ENCODE peak calls at places on chromosomes 11 and 22, in ten cellular contexts. Q, P, E, K, X, I, S, Z, T and D are unnamed samples.

GRCh38 chr22:30927806-30928205 is 40.8 kb downstream of the MORC2 start:
- DNase-seq in X (no peak), K (no peak), Z (no peak), E (no peak), Q (no peak), T (no peak), S (no peak), P (peak; percentile 55), I (no peak), D (no peak)

GRCh38 chr11:1234771-1235614 is 12.1 kb downstream of the MUC5B start:
- DNase-seq in Q (no peak), P (peak; percentile 48), K (no peak), T (no peak), Z (peak; percentile 51), I (no peak), S (no peak), X (peak; percentile 7), E (no peak), D (no peak)

GRCh38 chr11:24588075-24588474 is 91.2 kb downstream of the LUZP2 start:
- DNase-seq in Q (no peak), T (peak; percentile 38), E (no peak), I (peak; percentile 79), K (no peak), X (no peak), Z (no peak), S (no peak), P (no peak), D (no peak)

GRCh38 chr11:128388182-128388815 is 199.1 kb downstream of the ETS1 start:
- DNase-seq in Q (no peak), Z (no peak), K (no peak), S (no peak), I (no peak), X (peak; percentile 35), P (no peak), T (no peak), E (no peak), D (no peak)

GRCh38 chr11:105799728-105800462 is 190.0 kb downstream of the GRIA4 start:
- DNase-seq in P (no peak), X (no peak), S (no peak), Z (no peak), I (no peak), Q (no peak), K (no peak), T (no peak), E (no peak), D (no peak)

GRCh38 chr11:45025716-45026492 is 75.2 kb upstream of the TP53I11 start:
- DNase-seq in Q (no peak), I (peak; percentile 22), E (peak; percentile 62), Z (no peak), X (peak; percentile 27), P (peak; percentile 79), K (no peak), T (no peak), S (no peak), D (peak; percentile 44)

GRCh38 chr11:124894606-124895430 is 2.8 kb downstream of the ROBO4 start:
- DNase-seq in X (no peak), K (no peak), Z (no peak), S (no peak), T (no peak), E (no peak), I (no peak), P (peak; percentile 53), Q (no peak), D (no peak)

GRCh38 chr22:44261861-44262595 is 50.7 kb downstream of the SHISAL1 start:
- DNase-seq in X (no peak), S (no peak), Q (no peak), P (peak; percentile 49), K (peak; percentile 8), Z (peak; percentile 54), T (no peak), E (no peak), I (no peak), D (no peak)

GRCh38 chr11:22472306-22472705 is 134.1 kb downstream of the SLC17A6 start:
- DNase-seq in K (no peak), S (no peak), Z (no peak), X (no peak), E (no peak), T (no peak), P (no peak), Q (no peak), I (peak; percentile 9), D (no peak)

GRCh38 chr11:74427377-74427776 is 29.1 kb upstream of the PGM2L1 start:
- DNase-seq in T (no peak), Q (no peak), Z (no peak), K (no peak), E (no peak), S (no peak), I (peak; percentile 21), X (no peak), P (no peak), D (no peak)

GRCh38 chr22:48340727-48341709 is 1486.7 kb downstream of the BRD1 start:
- DNase-seq in E (no peak), P (no peak), K (no peak), X (no peak), Z (no peak), Q (no peak), S (no peak), T (no peak), I (no peak), D (no peak)

GRCh38 chr11:2077061-2077802 is 62.0 kb downstream of the IGF2 start:
- DNase-seq in E (no peak), S (peak; percentile 33), T (peak; percentile 53), Z (no peak), Q (no peak), I (peak; percentile 65), X (no peak), P (no peak), K (no peak), D (no peak)

GRCh38 chr11:8252388-8252787 is 11.3 kb downstream of the LMO1 start:
- DNase-seq in T (no peak), Q (no peak), Z (peak; percentile 27), P (peak; percentile 41), K (no peak), E (no peak), X (no peak), S (no peak), I (no peak), D (no peak)

GRCh38 chr22:20024225-20025087 is 3.5 kb downstream of the TANGO2 start:
- DNase-seq in I (no peak), Z (no peak), E (no peak), K (peak; percentile 69), S (no peak), T (no peak), Q (no peak), X (no peak), P (peak; percentile 60), D (no peak)

GRCh38 chr22:24432059-24432853 is 4.9 kb downstream of the ADORA2A start:
- DNase-seq in Q (no peak), P (peak; percentile 87), X (peak; percentile 71), T (no peak), Z (peak; percentile 75), I (peak; percentile 16), E (no peak), S (no peak), K (peak; percentile 18), D (no peak)

GRCh38 chr11:67649634-67650540 is 643 bp downstream of the ACY3 start:
- DNase-seq in Z (no peak), X (no peak), P (no peak), E (peak; percentile 69), Q (no peak), S (no peak), I (no peak), T (no peak), K (no peak), D (peak; percentile 82)

GRCh38 chr11:114440121-114440860 is 1.0 kb downstream of the REXO2 start:
- DNase-seq in X (no peak), Q (no peak), I (peak; percentile 29), K (no peak), E (no peak), Z (no peak), P (no peak), T (no peak), S (no peak), D (no peak)

GRCh38 chr11:125768256-125769046 is 10.2 kb downstream of the PATE2 start:
- DNase-seq in K (no peak), S (no peak), I (no peak), Q (no peak), T (no peak), Z (no peak), E (no peak), X (no peak), P (no peak), D (no peak)

GRCh38 chr11:34915136-34916013 is 804 bp downstream of the APIP start:
- DNase-seq in E (no peak), S (no peak), Z (no peak), I (peak; percentile 40), Q (no peak), K (peak; percentile 37), P (no peak), X (no peak), T (no peak), D (no peak)
- TF ChIP-seq CTCF in E (no peak), S (no peak), Z (no peak), I (no peak), Q (no peak), K (no peak), P (no peak), X (no peak), T (no peak), D (no peak)

DNA sequence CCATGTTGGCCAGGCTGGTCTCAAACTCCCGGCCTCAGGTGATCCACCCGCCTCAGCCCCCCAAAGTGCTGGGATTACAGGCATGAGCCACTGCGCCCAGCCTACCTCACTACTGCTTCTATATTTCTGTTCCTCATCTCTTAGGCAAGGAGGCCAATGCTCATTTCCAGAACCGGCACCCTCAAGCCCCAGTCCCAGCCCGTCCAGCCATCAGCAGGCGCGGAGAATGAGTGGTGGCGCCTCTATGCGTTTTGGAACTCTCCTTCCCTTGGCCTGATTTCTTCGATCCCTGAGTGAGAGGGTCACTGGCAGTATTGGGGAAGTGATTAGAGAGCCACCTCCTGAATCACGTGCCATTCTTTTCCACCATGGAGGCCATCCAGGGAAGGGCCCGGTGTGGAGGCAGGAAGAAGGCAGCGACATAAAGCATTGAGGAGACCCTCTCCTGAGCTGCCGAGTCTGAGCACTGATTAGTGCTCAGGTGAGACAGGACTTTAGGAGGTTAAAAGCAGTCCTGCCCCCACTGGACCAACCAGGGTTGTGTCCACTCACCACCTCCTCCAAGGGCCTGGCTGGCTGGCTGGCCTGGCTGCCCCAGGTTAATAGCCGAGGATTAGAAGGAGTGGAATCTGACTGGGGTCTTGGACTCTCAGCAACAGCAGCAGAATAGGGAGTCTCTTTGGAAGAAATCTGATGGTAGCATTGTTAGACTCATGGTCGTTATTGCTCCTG is 8.7 kb downstream of the GRIK4 start:
- DNase-seq in T (no peak), Z (peak; percentile 56), S (no peak), K (no peak), P (peak; percentile 27), Q (no peak), X (no peak), E (no peak), I (no peak), D (no peak)
- H3K27me3 ChIP-seq in T (peaks cover 23% of the 10 kb centered on the region), Z (peaks cover 22% of the 10 kb centered on the region), S (peaks cover 2% of the 10 kb centered on the region), K (peaks cover 50% of the 10 kb centered on the region), P (peaks cover 46% of the 10 kb centered on the region), Q (no peaks in the 10 kb centered on the region), X (peaks cover 99% of the 10 kb centered on the region), E (peaks cover 3% of the 10 kb centered on the region), I (peaks cover 2% of the 10 kb centered on the region), D (peaks cover 1% of the 10 kb centered on the region)

GRCh38 chr11:66283461-66284105 is 5.4 kb downstream of the YIF1A start:
- DNase-seq in K (no peak), P (no peak), Z (no peak), Q (no peak), E (no peak), X (no peak), I (no peak), T (no peak), S (no peak), D (no peak)
- TF ChIP-seq CTCF in K (no peak), P (no peak), Z (no peak), Q (no peak), E (peak; percentile 2), X (no peak), I (no peak), T (no peak), S (no peak), D (peak; percentile 30)

GRCh38 chr11:62928011-62928410 is 6.8 kb upstream of the CHRM1 start:
- DNase-seq in S (no peak), P (peak; percentile 42), K (no peak), Z (no peak), X (no peak), T (no peak), E (no peak), Q (no peak), I (no peak), D (no peak)
- H3K27me3 ChIP-seq in S (peaks cover 8% of the 10 kb centered on the region), P (peaks cover 58% of the 10 kb centered on the region), K (peaks cover 22% of the 10 kb centered on the region), Z (peaks cover 52% of the 10 kb centered on the region), X (peaks cover 69% of the 10 kb centered on the region), T (peaks cover 57% of the 10 kb centered on the region), E (no peaks in the 10 kb centered on the region), Q (no peaks in the 10 kb centered on the region), I (peaks cover 70% of the 10 kb centered on the region), D (peaks cover 7% of the 10 kb centered on the region)